ENCODE peak calls at places on chromosomes 2 and 18, in ten cellular contexts. X, O, V, M, D, Q, G, J, C and W are unnamed samples.

GRCh38 chr2:14303366-14304115 is 329.0 kb upstream of the LRATD1 start:
- DNase-seq in X (no peak), D (no peak), M (no peak), Q (no peak), C (no peak), G (no peak), V (no peak), O (no peak), J (no peak), W (no peak)

GRCh38 chr2:10389596-10389995 is 58.5 kb downstream of the ODC1 start:
- DNase-seq in X (no peak), Q (no peak), G (peak; percentile 88), O (no peak), D (peak; percentile 72), M (peak; percentile 76), C (no peak), J (peak; percentile 95), V (no peak), W (no peak)

GRCh38 chr2:196170681-196171247 is 614 bp downstream of the STK17B start:
- DNase-seq in J (peak; percentile 69), C (peak; percentile 6), M (peak; percentile 34), Q (no peak), V (peak; percentile 46), X (peak; percentile 22), O (peak; percentile 66), D (peak; percentile 61), G (peak; percentile 68), W (peak; percentile 68)

GRCh38 chr2:203678971-203679370 is 27.5 kb upstream of the CD28 start:
- DNase-seq in O (no peak), V (no peak), C (no peak), J (no peak), Q (no peak), X (no peak), D (no peak), G (no peak), M (no peak), W (no peak)

GRCh38 chr2:11754705-11755026 is 8.2 kb downstream of the LPIN1 start:
- DNase-seq in M (no peak), C (no peak), O (no peak), V (no peak), Q (no peak), X (no peak), J (no peak), G (no peak), D (no peak), W (no peak)

GRCh38 chr2:50722828-50723227 is 309.1 kb downstream of the NRXN1 start:
- DNase-seq in O (no peak), D (no peak), G (no peak), C (no peak), Q (no peak), J (no peak), M (no peak), X (no peak), V (no peak), W (no peak)

GRCh38 chr2:96921561-96922303 is 51.9 kb upstream of the SEMA4C start:
- DNase-seq in M (no peak), C (no peak), X (no peak), G (no peak), V (no peak), D (no peak), O (peak; percentile 24), J (no peak), Q (no peak), W (no peak)

GRCh38 chr2:238108423-238109201 is 8.5 kb downstream of the ESPNL start:
- DNase-seq in O (peak; percentile 53), X (no peak), D (no peak), J (peak; percentile 71), M (peak; percentile 38), Q (no peak), V (no peak), G (no peak), C (peak; percentile 43), W (no peak)

GRCh38 chr2:156435725-156436476 is at the start of gene GPD2:
- DNase-seq in J (peak; percentile 92), O (peak; percentile 62), G (peak; percentile 90), D (peak; percentile 89), Q (peak; percentile 56), V (peak; percentile 62), X (peak; percentile 62), C (peak; percentile 91), M (peak; percentile 92), W (peak; percentile 67)

GRCh38 chr2:16656784-16657391 is 8.7 kb downstream of the CYRIA start:
- DNase-seq in Q (no peak), V (no peak), D (no peak), J (peak; percentile 69), M (no peak), O (no peak), C (no peak), X (no peak), G (no peak), W (no peak)

GRCh38 chr2:58516695-58517094 is 275.6 kb upstream of the FANCL start:
- DNase-seq in C (no peak), X (no peak), G (no peak), J (no peak), V (no peak), D (no peak), O (no peak), M (no peak), Q (no peak), W (no peak)

GRCh38 chr2:212536385-212537310 is 2.0 kb downstream of the ERBB4 start:
- DNase-seq in V (no peak), O (no peak), D (peak; percentile 10), C (no peak), M (no peak), Q (no peak), J (peak; percentile 20), X (no peak), G (no peak), W (no peak)

GRCh38 chr2:65991864-65992554 is 442.9 kb upstream of the MEIS1 start:
- DNase-seq in X (no peak), C (no peak), G (no peak), M (peak; percentile 9), V (no peak), D (no peak), O (no peak), J (no peak), Q (no peak), W (no peak)

GRCh38 chr2:18299423-18300212 is 260.8 kb downstream of the RDH14 start:
- DNase-seq in J (peak; percentile 78), Q (peak; percentile 20), O (no peak), V (no peak), C (no peak), M (no peak), G (peak; percentile 82), X (no peak), D (peak; percentile 95), W (no peak)

GRCh38 chr2:220034356-220035121 is 407.1 kb downstream of the SLC4A3 start:
- DNase-seq in J (peak; percentile 50), X (no peak), V (no peak), M (no peak), G (peak; percentile 74), O (no peak), C (no peak), D (peak; percentile 83), Q (no peak), W (no peak)

GRCh38 chr2:16015210-16015902 is 75.0 kb downstream of the MYCN start:
- DNase-seq in J (no peak), C (no peak), G (no peak), M (no peak), V (no peak), X (no peak), D (no peak), Q (no peak), O (no peak), W (no peak)

GRCh38 chr2:287471-287885 is 413 bp downstream of the ALKAL2 start:
- DNase-seq in X (no peak), J (no peak), C (peak; percentile 70), Q (no peak), G (peak; percentile 25), O (no peak), M (peak; percentile 27), V (no peak), D (no peak), W (no peak)

GRCh38 chr2:235511187-235511661 is 17.4 kb downstream of the AGAP1 start:
- DNase-seq in X (no peak), M (peak; percentile 77), J (peak; percentile 46), G (peak; percentile 73), Q (peak; percentile 41), O (no peak), D (peak; percentile 79), C (peak; percentile 69), V (no peak), W (no peak)

GRCh38 chr2:76019130-76019529 is 308.4 kb upstream of the GCFC2 start:
- DNase-seq in O (no peak), J (no peak), M (no peak), X (no peak), Q (no peak), D (no peak), G (no peak), C (no peak), V (no peak), W (no peak)

GRCh38 chr18:34493566-34494358 is 216.3 kb upstream of the DTNA start:
- DNase-seq in V (no peak), G (no peak), D (peak; percentile 3), J (peak; percentile 7), M (no peak), C (peak; percentile 81), Q (peak; percentile 19), X (no peak), O (no peak), W (no peak)

GRCh38 chr2:943461-943797 is 7.2 kb upstream of the SNTG2 start:
- DNase-seq in G (no peak), J (no peak), D (no peak), M (no peak), Q (no peak), C (no peak), O (no peak), X (no peak), V (no peak), W (no peak)

GRCh38 chr18:42114310-42114943 is 159.4 kb downstream of the PIK3C3 start:
- DNase-seq in C (peak; percentile 62), M (peak; percentile 48), O (peak; percentile 68), D (peak; percentile 76), X (peak; percentile 30), Q (peak; percentile 35), J (peak; percentile 85), V (peak; percentile 43), G (peak; percentile 80), W (peak; percentile 49)

GRCh38 chr2:226198956-226199355 is 600.7 kb downstream of the IRS1 start:
- DNase-seq in V (no peak), X (no peak), G (no peak), J (no peak), D (peak; percentile 25), O (no peak), C (no peak), M (no peak), Q (no peak), W (no peak)

GRCh38 chr2:144519934-144520717 is at the start of gene ZEB2:
- DNase-seq in V (peak; percentile 41), G (peak; percentile 90), O (peak; percentile 29), M (peak; percentile 43), Q (no peak), C (peak; percentile 29), J (peak; percentile 83), D (peak; percentile 90), X (peak; percentile 37), W (no peak)

GRCh38 chr2:120620025-120620793 is 115.5 kb upstream of the GLI2 start:
- DNase-seq in M (no peak), G (peak; percentile 62), X (no peak), J (peak; percentile 28), Q (no peak), D (peak; percentile 59), C (no peak), V (no peak), O (no peak), W (no peak)

GRCh38 chr2:157751462-157752058 is 122.9 kb upstream of the ACVR1C start:
- DNase-seq in D (peak; percentile 24), X (no peak), Q (no peak), J (peak; percentile 99), C (no peak), G (peak; percentile 32), V (peak; percentile 25), M (no peak), O (no peak), W (no peak)

GRCh38 chr2:42928692-42929576 is 136.6 kb upstream of the HAAO start:
- DNase-seq in D (peak; percentile 25), M (peak; percentile 79), O (no peak), G (peak; percentile 44), X (no peak), V (no peak), J (peak; percentile 55), C (peak; percentile 69), Q (no peak), W (no peak)

GRCh38 chr2:170157025-170157684 is 20.8 kb upstream of the MYO3B start:
- DNase-seq in X (no peak), O (no peak), V (no peak), M (no peak), G (peak; percentile 46), C (no peak), D (peak; percentile 72), J (no peak), Q (no peak), W (no peak)